ENCODE peak calls at places on chromosome 16, in four cellular contexts. F is stomach, L is foreskin keratinocyte, D is RWPE1. O is an unnamed sample.

GRCh38 chr16:18932243-18932997 is 6.2 kb upstream of the SMG1 start:
- DNase-seq in F (no peak), L (no peak), D (no peak), O (no peak)

GRCh38 chr16:2147981-2148671 is at the start of gene RAB26:
- DNase-seq in F (peak; percentile 95), L (peak; percentile 36), D (peak; percentile 75), O (peak; percentile 53)

GRCh38 chr16:80733366-80733901 is 71.0 kb downstream of the CDYL2 start:
- DNase-seq in F (no peak), L (peak; percentile 11), D (no peak), O (no peak)

GRCh38 chr16:18953535-18953934 is 27.3 kb upstream of the SMG1 start:
- DNase-seq in F (no peak), L (no peak), D (no peak), O (no peak)

GRCh38 chr16:23055481-23055880 is 93.8 kb downstream of the USP31 start:
- DNase-seq in F (no peak), L (no peak), D (no peak), O (no peak)

GRCh38 chr16:25371342-25371741 is 113.7 kb upstream of the ZKSCAN2 start:
- DNase-seq in F (no peak), L (no peak), D (no peak), O (no peak)

GRCh38 chr16:83826146-83826913 is 18.6 kb downstream of the HSBP1 start:
- DNase-seq in F (peak; percentile 93), L (peak; percentile 81), D (peak; percentile 88), O (peak; percentile 88)

GRCh38 chr16:70788668-70789161 is 12.2 kb downstream of the VAC14 start:
- DNase-seq in F (no peak), L (no peak), D (no peak), O (no peak)

GRCh38 chr16:30722443-30722842 is 23.5 kb downstream of the SRCAP start:
- DNase-seq in F (no peak), L (no peak), D (no peak), O (no peak)

GRCh38 chr16:78235168-78235800 is 135.8 kb downstream of the WWOX start:
- DNase-seq in F (peak; percentile 78), L (peak; percentile 50), D (peak; percentile 65), O (peak; percentile 49)

GRCh38 chr16:75207831-75208230 is 870 bp upstream of the CTRB2 start:
- DNase-seq in F (no peak), L (no peak), D (no peak), O (no peak)

GRCh38 chr16:86067516-86067915 is 168.6 kb downstream of the IRF8 start:
- DNase-seq in F (no peak), L (no peak), D (no peak), O (no peak)

GRCh38 chr16:78738557-78738956 is 639.1 kb downstream of the WWOX start:
- DNase-seq in F (no peak), L (no peak), D (no peak), O (no peak)

GRCh38 chr16:90027611-90028010 is 8.4 kb upstream of the DBNDD1 start:
- DNase-seq in F (no peak), L (no peak), D (no peak), O (no peak)

GRCh38 chr16:74226361-74226979 is 70.1 kb upstream of the PSMD7 start:
- DNase-seq in F (no peak), L (peak; percentile 4), D (peak; percentile 26), O (no peak)

GRCh38 chr16:64094170-64094960 is 1027.5 kb downstream of the CDH11 start:
- DNase-seq in F (no peak), L (no peak), D (no peak), O (no peak)

GRCh38 chr16:89442588-89442987 is 47.8 kb downstream of the ANKRD11 start:
- DNase-seq in F (no peak), L (no peak), D (no peak), O (no peak)

GRCh38 chr16:75317101-75317522 is 65.7 kb upstream of the BCAR1 start:
- DNase-seq in F (no peak), L (no peak), D (no peak), O (no peak)

GRCh38 chr16:29290631-29291247 is 115.8 kb downstream of the NPIPB11 start:
- DNase-seq in F (peak; percentile 95), L (peak; percentile 80), D (peak; percentile 85), O (peak; percentile 60)

GRCh38 chr16:84286568-84287220 is 8.0 kb upstream of the WFDC1 start:
- DNase-seq in F (peak; percentile 44), L (no peak), D (no peak), O (no peak)

GRCh38 chr16:55389426-55390073 is 65.5 kb downstream of the IRX6 start:
- DNase-seq in F (no peak), L (peak; percentile 35), D (no peak), O (no peak)

GRCh38 chr16:14291941-14292825 is 221.1 kb downstream of the MRTFB start:
- DNase-seq in F (peak; percentile 11), L (no peak), D (no peak), O (no peak)

GRCh38 chr16:23141500-23141899 is 7.8 kb downstream of the USP31 start:
- DNase-seq in F (no peak), L (no peak), D (no peak), O (no peak)

GRCh38 chr16:21598676-21599157 is 660 bp upstream of the METTL9 start:
- DNase-seq in F (no peak), L (no peak), D (no peak), O (no peak)
- H3K27ac ChIP-seq in F (peak overlapping the region; percentile 97), L (peak overlapping the region; percentile 76), D (peak overlapping the region; percentile 89), O (peak overlapping the region; percentile 91)

GRCh38 chr16:17304124-17304813 is 166.5 kb downstream of the XYLT1 start:
- DNase-seq in F (peak; percentile 70), L (peak; percentile 87), D (peak; percentile 70), O (no peak)

GRCh38 chr16:17307501-17307900 is 163.3 kb downstream of the XYLT1 start:
- DNase-seq in F (no peak), L (no peak), D (no peak), O (no peak)

GRCh38 chr16:17305694-17306093 is 165.1 kb downstream of the XYLT1 start:
- DNase-seq in F (no peak), L (no peak), D (no peak), O (no peak)

GRCh38 chr16:17304814-17305169 is 166.0 kb downstream of the XYLT1 start:
- DNase-seq in F (no peak), L (no peak), D (no peak), O (no peak)

GRCh38 chr16:17306745-17307144 is 164.0 kb downstream of the XYLT1 start:
- DNase-seq in F (no peak), L (no peak), D (no peak), O (no peak)
- H3K27ac ChIP-seq in F (peak overlapping the region; percentile 91), L (no peak overlapping the region), D (no peak overlapping the region), O (no peak overlapping the region)

GRCh38 chr16:16865374-16865773 is 486.4 kb downstream of the NPIPA7 start:
- DNase-seq in F (no peak), L (no peak), D (no peak), O (no peak)
- H3K27ac ChIP-seq in F (no peak overlapping the region), L (no peak overlapping the region), D (no peak overlapping the region), O (no peak overlapping the region)

GRCh38 chr16:7967986-7968509 is 622.3 kb downstream of the TMEM114 start:
- DNase-seq in F (no peak), L (no peak), D (no peak), O (no peak)

GRCh38 chr16:7964717-7965116 is 625.6 kb downstream of the TMEM114 start:
- DNase-seq in F (no peak), L (no peak), D (no peak), O (no peak)

GRCh38 chr16:7962480-7962879 is 627.8 kb downstream of the TMEM114 start:
- DNase-seq in F (no peak), L (no peak), D (no peak), O (no peak)
- H3K27ac ChIP-seq in F (no peak overlapping the region), L (no peak overlapping the region), D (no peak overlapping the region), O (no peak overlapping the region)

DNA sequence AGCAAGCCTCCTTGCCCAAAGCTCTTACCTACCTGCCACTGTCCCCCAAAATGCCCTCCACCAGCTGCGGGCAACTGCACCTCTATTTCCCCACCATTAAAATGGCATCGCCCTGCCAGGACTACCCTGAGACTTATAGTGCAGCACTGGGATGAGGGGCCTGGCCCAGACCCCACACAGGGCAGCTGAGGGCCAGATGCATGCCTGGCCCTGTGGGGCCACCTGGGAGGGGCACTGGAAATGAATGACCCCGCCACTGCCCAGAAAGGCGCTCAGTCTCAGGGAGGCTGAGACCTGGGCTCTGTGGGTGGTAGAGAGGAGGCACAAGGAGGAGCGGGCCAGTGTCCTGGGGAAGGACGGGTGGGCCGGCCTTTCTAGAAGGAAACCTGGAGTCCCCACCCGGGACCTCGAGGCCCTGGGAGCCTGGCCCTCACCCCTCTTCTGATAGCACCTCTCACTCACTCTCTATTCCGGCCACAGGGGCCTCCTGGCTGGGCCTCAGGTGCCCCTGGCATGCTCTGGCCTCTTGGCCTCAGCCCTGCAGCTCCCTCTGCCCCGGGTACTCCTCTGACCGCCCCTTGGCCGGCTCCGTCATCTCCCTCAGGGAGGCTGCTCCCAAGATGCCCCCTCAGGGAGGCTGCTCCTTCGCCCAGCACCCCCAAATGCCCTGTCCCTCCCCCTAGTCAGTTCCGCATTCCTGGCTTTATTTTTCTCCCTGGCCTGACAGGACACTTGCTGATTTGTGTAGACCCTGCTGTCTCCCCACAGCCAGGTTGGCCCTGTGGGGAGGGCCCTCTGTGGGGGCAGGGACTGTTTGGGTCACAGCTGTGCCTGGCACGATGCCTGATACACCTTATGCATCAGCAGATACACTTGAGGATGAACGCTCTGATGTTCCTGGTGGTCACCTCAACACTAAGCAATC is 27.1 kb downstream of the KATNB1 start:
- DNase-seq in F (no peak), L (no peak), D (no peak), O (no peak)
- H3K27ac ChIP-seq in F (no peak overlapping the region), L (no peak overlapping the region), D (peak overlapping the region; percentile 90), O (no peak overlapping the region)

DNA sequence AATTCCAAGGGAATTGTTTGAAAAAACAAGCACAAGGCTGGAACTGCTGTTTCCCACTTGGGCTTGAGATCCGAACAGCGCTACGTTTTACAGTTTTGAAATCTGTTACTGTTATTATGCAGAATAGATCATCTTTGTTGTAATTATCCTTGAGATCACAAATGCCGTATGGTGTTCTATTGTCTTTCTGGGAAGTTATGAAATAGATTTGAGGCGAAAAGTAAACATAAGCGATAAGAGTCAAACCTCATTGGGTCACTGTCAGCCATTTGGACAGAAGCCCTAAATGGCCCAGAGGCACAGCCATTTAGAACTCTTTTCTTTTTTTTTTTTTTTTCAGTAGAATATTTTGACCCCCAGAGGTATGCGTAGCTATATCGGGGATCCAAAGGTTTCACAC is 223.2 kb downstream of the IRX3 start:
- DNase-seq in F (no peak), L (no peak), D (no peak), O (no peak)
- H3K27ac ChIP-seq in F (no peak overlapping the region), L (no peak overlapping the region), D (no peak overlapping the region), O (no peak overlapping the region)

DNA sequence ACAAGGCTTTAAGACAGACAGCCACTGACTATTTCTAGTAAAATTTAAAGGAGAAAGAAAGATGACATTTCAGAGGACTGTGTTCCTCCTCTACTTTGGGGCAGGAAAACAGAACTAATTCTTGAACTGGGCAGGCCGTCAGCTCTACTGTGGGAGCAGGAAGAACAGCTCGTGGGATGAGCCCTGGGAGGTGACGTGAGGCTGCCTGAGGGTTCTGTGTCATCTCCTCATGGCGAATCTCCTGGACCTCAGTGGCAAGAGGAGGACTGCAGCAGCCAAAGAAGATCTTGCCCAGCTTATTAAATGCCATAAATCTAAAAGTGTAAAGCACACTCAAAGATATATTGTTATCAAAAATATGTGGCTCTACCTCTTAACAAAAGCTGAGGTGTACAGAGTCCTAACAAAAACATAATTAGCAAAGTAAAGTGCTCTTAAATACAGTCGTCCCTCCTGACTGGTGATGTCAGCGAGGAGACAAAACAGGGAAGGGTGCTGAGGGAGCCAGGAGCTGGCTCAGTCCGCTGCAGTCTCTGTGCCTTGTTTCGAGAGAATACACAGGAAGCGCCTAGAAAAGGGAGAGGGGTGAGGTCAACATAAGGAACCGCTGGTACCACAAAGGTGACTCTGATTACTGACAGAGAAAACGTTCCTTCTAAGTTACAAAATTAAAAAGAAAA is 58.0 kb downstream of the CREBBP start:
- DNase-seq in F (no peak), L (peak; percentile 65), D (peak; percentile 24), O (no peak)
- H3K27ac ChIP-seq in F (peak overlapping the region; percentile 19), L (peak overlapping the region; percentile 28), D (no peak overlapping the region), O (no peak overlapping the region)

GRCh38 chr16:57536306-57537193 is at the start of gene CCDC102A:
- DNase-seq in F (peak; percentile 28), L (no peak), D (peak; percentile 55), O (peak; percentile 41)
- H3K27ac ChIP-seq in F (peak within 1 kb of the TSS; percentile 94), L (peak within 1 kb of the TSS; percentile 61), D (peak within 1 kb of the TSS; percentile 82), O (peak within 1 kb of the TSS; percentile 64)